ENCODE peak calls at places on chromosomes 5 and 9, in eight cellular contexts. N, A, O, Q, T, V, F and J are unnamed samples.

GRCh38 chr5:132753135-132753987 is 6.1 kb downstream of the CCNI2 start:
- DNase-seq in N (no peak), A (peak), O (no peak), Q (no peak), T (no peak), V (no peak), F (no peak), J (no peak)

GRCh38 chr9:106880863-106881262 is 17.9 kb downstream of the ZNF462 start:
- DNase-seq in N (no peak), A (no peak), O (peak), Q (no peak), T (no peak), V (peak), F (no peak), J (no peak)

GRCh38 chr9:35756743-35757526 is 2.9 kb upstream of the MSMP start:
- DNase-seq in N (no peak), A (peak), O (no peak), Q (peak), T (peak), V (no peak), F (no peak), J (peak)

GRCh38 chr5:14216372-14216771 is 73.2 kb downstream of the TRIO start:
- DNase-seq in N (no peak), A (no peak), O (no peak), Q (no peak), T (no peak), V (peak), F (no peak), J (no peak)

GRCh38 chr9:20506631-20507030 is 115.7 kb downstream of the MLLT3 start:
- DNase-seq in N (no peak), A (no peak), O (no peak), Q (no peak), T (no peak), V (peak), F (no peak), J (no peak)

GRCh38 chr9:129027685-129028191 is 393 bp downstream of the SH3GLB2 start:
- DNase-seq in N (peak), A (no peak), O (peak), Q (peak), T (peak), V (no peak), F (no peak), J (no peak)

GRCh38 chr5:59236996-59237395 is 654.1 kb downstream of the RAB3C start:
- DNase-seq in N (no peak), A (no peak), O (no peak), Q (no peak), T (no peak), V (peak), F (no peak), J (no peak)

GRCh38 chr9:77649109-77649812 is 1.1 kb upstream of the GNA14 start:
- DNase-seq in N (no peak), A (no peak), O (peak), Q (no peak), T (no peak), V (peak), F (no peak), J (no peak)

GRCh38 chr5:148697177-148697820 is 43.0 kb upstream of the HTR4 start:
- DNase-seq in N (no peak), A (no peak), O (no peak), Q (no peak), T (no peak), V (peak), F (no peak), J (no peak)

GRCh38 chr9:133533878-133534277 is 626 bp upstream of the ADAMTSL2 start:
- DNase-seq in N (no peak), A (no peak), O (no peak), Q (no peak), T (no peak), V (peak), F (no peak), J (no peak)

GRCh38 chr5:14185336-14186131 is 42.4 kb downstream of the TRIO start:
- DNase-seq in N (no peak), A (no peak), O (peak), Q (no peak), T (no peak), V (peak), F (no peak), J (no peak)

GRCh38 chr5:102958481-102959011 is 161.4 kb downstream of the GIN1 start:
- DNase-seq in N (no peak), A (no peak), O (no peak), Q (no peak), T (no peak), V (peak), F (no peak), J (no peak)

GRCh38 chr5:91164424-91164823 is 218.7 kb downstream of the ARRDC3 start:
- DNase-seq in N (no peak), A (no peak), O (no peak), Q (no peak), T (no peak), V (no peak), F (no peak), J (no peak)

GRCh38 chr5:149404746-149405549 is 25.9 kb upstream of the IL17B start:
- DNase-seq in N (no peak), A (no peak), O (no peak), Q (no peak), T (no peak), V (peak), F (no peak), J (no peak)

GRCh38 chr9:88742483-88742882 is 207.5 kb downstream of the NXNL2 start:
- DNase-seq in N (no peak), A (no peak), O (peak), Q (no peak), T (no peak), V (peak), F (no peak), J (no peak)

GRCh38 chr5:540215-541147 is 16.2 kb upstream of the SLC9A3 start:
- DNase-seq in N (peak), A (peak), O (no peak), Q (peak), T (no peak), V (no peak), F (no peak), J (no peak)

GRCh38 chr5:16550316-16550952 is 66.4 kb downstream of the RETREG1 start:
- DNase-seq in N (no peak), A (peak), O (peak), Q (peak), T (no peak), V (peak), F (peak), J (peak)

GRCh38 chr9:76022317-76022716 is 131.8 kb downstream of the PCSK5 start:
- DNase-seq in N (no peak), A (no peak), O (no peak), Q (no peak), T (no peak), V (no peak), F (no peak), J (no peak)

GRCh38 chr9:83220737-83221136 is 157.8 kb upstream of the RASEF start:
- DNase-seq in N (no peak), A (no peak), O (peak), Q (no peak), T (no peak), V (peak), F (no peak), J (peak)

GRCh38 chr5:118980017-118980416 is 8.3 kb downstream of the DTWD2 start:
- DNase-seq in N (no peak), A (no peak), O (no peak), Q (no peak), T (no peak), V (no peak), F (no peak), J (no peak)

GRCh38 chr5:173826179-173826920 is 61.8 kb upstream of the CPEB4 start:
- DNase-seq in N (no peak), A (no peak), O (no peak), Q (no peak), T (no peak), V (no peak), F (no peak), J (no peak)

GRCh38 chr5:1208221-1208742 is 6.9 kb downstream of the SLC6A19 start:
- DNase-seq in N (no peak), A (no peak), O (no peak), Q (peak), T (no peak), V (no peak), F (no peak), J (no peak)

GRCh38 chr5:13930721-13931246 is 13.7 kb downstream of the DNAH5 start:
- DNase-seq in N (no peak), A (no peak), O (no peak), Q (no peak), T (no peak), V (no peak), F (no peak), J (no peak)

GRCh38 chr9:78678901-78679300 is 382.0 kb downstream of the PSAT1 start:
- DNase-seq in N (no peak), A (no peak), O (no peak), Q (no peak), T (no peak), V (no peak), F (no peak), J (no peak)

GRCh38 chr9:95498641-95499040 is 18.1 kb downstream of the PTCH1 start:
- DNase-seq in N (no peak), A (no peak), O (no peak), Q (no peak), T (no peak), V (no peak), F (no peak), J (no peak)

GRCh38 chr9:4519604-4520003 is 29.3 kb downstream of the SLC1A1 start:
- DNase-seq in N (no peak), A (no peak), O (no peak), Q (no peak), T (no peak), V (no peak), F (no peak), J (no peak)

GRCh38 chr9:16223074-16223871 is 647.2 kb downstream of the BNC2 start:
- DNase-seq in N (no peak), A (no peak), O (no peak), Q (no peak), T (no peak), V (peak), F (no peak), J (no peak)

GRCh38 chr9:125810161-125810560 is 63.0 kb downstream of the PBX3 start:
- DNase-seq in N (no peak), A (no peak), O (no peak), Q (no peak), T (no peak), V (peak), F (no peak), J (no peak)

GRCh38 chr5:17381926-17382325 is 116.1 kb upstream of the TAF11L2 start:
- DNase-seq in N (no peak), A (no peak), O (no peak), Q (no peak), T (peak), V (no peak), F (no peak), J (no peak)

GRCh38 chr9:134943836-134944235 is 26.1 kb upstream of the FCN1 start:
- DNase-seq in N (no peak), A (no peak), O (no peak), Q (no peak), T (peak), V (no peak), F (no peak), J (no peak)

GRCh38 chr5:130978475-130978874 is 186.6 kb downstream of the HINT1 start:
- DNase-seq in N (no peak), A (no peak), O (peak), Q (no peak), T (no peak), V (no peak), F (no peak), J (no peak)

GRCh38 chr9:132546148-132547051 is 36.0 kb upstream of the BARHL1 start:
- DNase-seq in N (no peak), A (peak), O (peak), Q (no peak), T (no peak), V (peak), F (no peak), J (no peak)

GRCh38 chr5:91367908-91368648 is 15.0 kb downstream of the ARRDC3 start:
- DNase-seq in N (no peak), A (no peak), O (no peak), Q (no peak), T (no peak), V (no peak), F (no peak), J (no peak)

GRCh38 chr5:68028131-68028727 is 187.3 kb upstream of the PIK3R1 start:
- DNase-seq in N (no peak), A (no peak), O (no peak), Q (no peak), T (no peak), V (no peak), F (no peak), J (no peak)

GRCh38 chr9:2119490-2120046 is 104.4 kb downstream of the SMARCA2 start:
- DNase-seq in N (no peak), A (no peak), O (no peak), Q (no peak), T (no peak), V (no peak), F (no peak), J (no peak)

GRCh38 chr9:2117527-2117926 is 102.4 kb downstream of the SMARCA2 start:
- DNase-seq in N (no peak), A (no peak), O (no peak), Q (no peak), T (no peak), V (no peak), F (no peak), J (no peak)

GRCh38 chr9:2120926-2121689 is 106.0 kb downstream of the SMARCA2 start:
- DNase-seq in N (no peak), A (no peak), O (peak), Q (no peak), T (no peak), V (peak), F (no peak), J (no peak)

GRCh38 chr9:2116073-2116472 is 100.9 kb downstream of the SMARCA2 start:
- DNase-seq in N (no peak), A (peak), O (no peak), Q (no peak), T (no peak), V (peak), F (no peak), J (peak)
- TF ChIP-seq CTCF in N (no peak), A (peak), O (no peak), Q (no peak), T (peak), V (peak), F (peak), J (no peak)

DNA sequence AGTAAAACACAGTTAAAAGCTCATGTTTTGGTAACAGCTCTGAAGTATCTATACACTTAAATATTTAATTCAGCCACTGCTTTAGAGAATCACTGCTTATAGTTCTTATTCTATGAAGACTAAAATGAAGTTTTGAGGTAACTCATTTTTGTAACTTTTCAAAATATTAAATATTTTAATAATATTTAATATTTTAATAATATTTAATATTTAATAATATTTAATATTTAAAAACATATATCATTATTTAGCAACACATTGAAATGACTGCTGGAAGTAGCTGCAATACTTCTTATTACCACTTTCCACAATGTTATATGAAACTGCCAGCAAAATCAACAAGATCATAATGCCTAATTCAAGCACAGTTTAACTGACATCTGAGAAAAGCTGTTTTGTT is 18.7 kb upstream of the GCNT4 start:
- DNase-seq in N (no peak), A (no peak), O (no peak), Q (no peak), T (no peak), V (no peak), F (no peak), J (no peak)
- TF ChIP-seq CTCF in N (no peak), A (no peak), O (no peak), Q (no peak), T (no peak), V (no peak), F (no peak), J (no peak)

GRCh38 chr9:130321082-130321481 is 55.5 kb downstream of the HMCN2 start:
- DNase-seq in N (no peak), A (no peak), O (no peak), Q (no peak), T (no peak), V (no peak), F (no peak), J (no peak)

GRCh38 chr9:130319300-130319699 is 53.7 kb downstream of the HMCN2 start:
- DNase-seq in N (no peak), A (no peak), O (no peak), Q (no peak), T (no peak), V (no peak), F (no peak), J (no peak)

GRCh38 chr9:130321539-130321938 is 56.0 kb downstream of the HMCN2 start:
- DNase-seq in N (no peak), A (no peak), O (no peak), Q (no peak), T (no peak), V (no peak), F (no peak), J (no peak)

GRCh38 chr9:130319944-130320696 is 54.6 kb downstream of the HMCN2 start:
- DNase-seq in N (no peak), A (no peak), O (no peak), Q (no peak), T (no peak), V (no peak), F (no peak), J (no peak)

GRCh38 chr9:130320697-130321080 is 55.1 kb downstream of the HMCN2 start:
- DNase-seq in N (no peak), A (peak), O (peak), Q (no peak), T (no peak), V (no peak), F (no peak), J (no peak)
- TF ChIP-seq CTCF in N (no peak), A (no peak), O (peak), Q (no peak), T (no peak), V (no peak), F (peak), J (no peak)

GRCh38 chr9:137423810-137424291 is 658 bp downstream of the NOXA1 start:
- DNase-seq in N (no peak), A (peak), O (peak), Q (peak), T (peak), V (no peak), F (no peak), J (no peak)
- TF ChIP-seq CTCF in N (no peak), A (no peak), O (no peak), Q (no peak), T (no peak), V (no peak), F (no peak), J (no peak)

GRCh38 chr5:139764250-139764791 is 31.3 kb upstream of the PSD2 start:
- DNase-seq in N (no peak), A (peak), O (no peak), Q (no peak), T (peak), V (no peak), F (no peak), J (no peak)
- TF ChIP-seq CTCF in N (no peak), A (no peak), O (no peak), Q (no peak), T (no peak), V (no peak), F (no peak), J (no peak)

DNA sequence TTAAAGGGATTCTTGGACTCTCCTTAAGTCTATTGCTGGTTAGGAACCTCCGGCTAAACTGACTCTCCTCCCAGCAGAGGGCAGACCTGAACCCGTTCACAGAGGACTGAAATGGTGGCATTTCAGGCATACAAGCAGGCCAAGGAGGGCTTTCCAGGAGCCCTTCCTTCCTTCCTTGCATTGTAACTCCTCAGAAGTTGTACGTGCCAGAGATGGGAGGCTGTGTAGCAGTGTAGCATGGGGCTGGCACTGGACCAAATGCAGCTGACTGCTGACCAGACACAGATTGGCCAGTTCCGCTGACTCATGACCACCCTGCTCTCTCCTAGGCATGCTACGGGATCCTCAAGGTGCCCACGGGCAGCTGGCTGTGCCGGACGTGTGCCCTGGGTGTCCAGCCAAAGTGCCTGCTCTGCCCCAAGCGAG is 36.4 kb downstream of the JADE2 start:
- DNase-seq in N (no peak), A (peak), O (no peak), Q (no peak), T (no peak), V (peak), F (no peak), J (no peak)
- TF ChIP-seq CTCF in N (no peak), A (peak), O (no peak), Q (no peak), T (peak), V (peak), F (peak), J (peak)

GRCh38 chr5:35246411-35246810 is 16.1 kb upstream of the PRLR start:
- DNase-seq in N (no peak), A (no peak), O (no peak), Q (no peak), T (no peak), V (no peak), F (no peak), J (no peak)
- TF ChIP-seq CTCF in N (no peak), A (no peak), O (no peak), Q (no peak), T (no peak), V (no peak), F (peak), J (no peak)

DNA sequence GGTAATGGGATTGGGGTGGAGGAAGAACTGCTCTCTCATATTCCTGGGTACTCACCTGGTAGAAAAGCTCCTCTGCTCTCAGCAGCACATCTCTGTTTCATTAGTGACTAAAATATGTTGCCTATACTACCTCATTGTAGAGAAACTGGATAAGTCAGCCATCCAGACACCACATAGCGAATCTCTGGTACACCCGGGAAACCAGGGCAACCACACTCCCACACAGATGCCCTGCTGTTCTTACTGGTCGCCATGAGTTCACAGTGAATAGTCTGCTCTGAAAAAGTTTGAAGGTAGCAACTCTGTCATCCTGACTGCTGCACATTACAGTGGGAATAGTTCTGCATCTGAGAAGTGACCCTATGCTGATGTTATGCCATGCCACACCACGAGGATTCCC is 135.0 kb downstream of the ENTREP1 start:
- DNase-seq in N (no peak), A (no peak), O (no peak), Q (no peak), T (no peak), V (no peak), F (no peak), J (no peak)
- TF ChIP-seq CTCF in N (no peak), A (no peak), O (no peak), Q (no peak), T (no peak), V (no peak), F (no peak), J (no peak)